ENCODE peak calls at places on chromosomes 12 and 14, in ten cellular contexts. F, I, D, L, K, R, T, P, Y and V are unnamed samples.

GRCh38 chr14:95174184-95174804 is 17.0 kb upstream of the DICER1 start:
- DNase-seq in F (no peak), I (no peak), D (no peak), L (no peak), K (no peak), R (no peak), T (no peak), P (no peak), Y (no peak), V (no peak)

GRCh38 chr12:122348505-122348904 is 74.0 kb downstream of the CLIP1 start:
- DNase-seq in F (no peak), I (no peak), D (no peak), L (no peak), K (no peak), R (no peak), T (no peak), P (no peak), Y (no peak), V (no peak)

GRCh38 chr14:81256289-81256960 is 35.7 kb upstream of the GTF2A1 start:
- DNase-seq in F (no peak), I (no peak), D (no peak), L (no peak), K (peak), R (no peak), T (no peak), P (no peak), Y (no peak), V (no peak)

GRCh38 chr12:22631863-22632463 is 7.0 kb downstream of the ETNK1 start:
- DNase-seq in F (no peak), I (no peak), D (no peak), L (peak), K (peak), R (no peak), T (no peak), P (no peak), Y (no peak), V (peak)

GRCh38 chr12:93183940-93184663 is 193.6 kb upstream of the NUDT4 start:
- DNase-seq in F (no peak), I (no peak), D (no peak), L (no peak), K (peak), R (no peak), T (peak), P (no peak), Y (no peak), V (no peak)

GRCh38 chr14:69443296-69443805 is 41.2 kb upstream of the PLEKHD1 start:
- DNase-seq in F (no peak), I (no peak), D (no peak), L (peak), K (no peak), R (no peak), T (no peak), P (no peak), Y (no peak), V (no peak)

GRCh38 chr12:120538281-120539156 is 4.4 kb downstream of the RNF10 start:
- DNase-seq in F (no peak), I (no peak), D (no peak), L (peak), K (peak), R (no peak), T (peak), P (peak), Y (peak), V (no peak)

GRCh38 chr12:59149995-59150642 is 229.8 kb upstream of the LRIG3 start:
- DNase-seq in F (no peak), I (no peak), D (peak), L (peak), K (peak), R (no peak), T (no peak), P (no peak), Y (peak), V (peak)

GRCh38 chr12:21065845-21066244 is 65.1 kb upstream of the SLCO1B1 start:
- DNase-seq in F (no peak), I (no peak), D (no peak), L (no peak), K (peak), R (no peak), T (no peak), P (no peak), Y (peak), V (peak)

GRCh38 chr14:54219281-54220121 is 177.3 kb upstream of the CDKN3 start:
- DNase-seq in F (no peak), I (no peak), D (no peak), L (no peak), K (no peak), R (no peak), T (no peak), P (peak), Y (no peak), V (no peak)